ENCODE peak calls at places on chromosomes 1 and 21, in six cellular contexts. B is GM12878, T is IMR-90, C is sigmoid colon, K is heart left ventricle, L is thyroid gland. F is an unnamed sample.

GRCh38 chr1:56142301-56142700 is 437.1 kb downstream of the PLPP3 start:
- DNase-seq in L (no peak), B (no peak), T (no peak), C (no peak), K (no peak), F (no peak)

GRCh38 chr1:96400074-96400473 is 321.5 kb upstream of the PTBP2 start:
- DNase-seq in T (no peak), B (no peak), K (no peak), C (no peak), L (no peak), F (no peak)

GRCh38 chr1:198155253-198155652 is 1.5 kb upstream of the NEK7 start:
- DNase-seq in C (no peak), L (no peak), T (peak; percentile 71), B (no peak), K (no peak), F (no peak)

GRCh38 chr1:238960071-238960470 is 426.3 kb upstream of the CHRM3 start:
- DNase-seq in C (no peak), K (no peak), L (no peak), T (peak; percentile 4), B (no peak), F (no peak)

GRCh38 chr1:117632269-117633067 is 26.6 kb downstream of the TENT5C start:
- DNase-seq in C (no peak), B (no peak), L (peak; percentile 48), K (no peak), T (no peak), F (no peak)

GRCh38 chr1:15808955-15809354 is 1.5 kb upstream of the UQCRHL start:
- DNase-seq in T (no peak), L (no peak), K (no peak), B (no peak), C (no peak), F (no peak)

GRCh38 chr1:166700696-166701095 is 138.6 kb upstream of the POGK start:
- DNase-seq in C (no peak), T (no peak), K (no peak), L (no peak), B (no peak), F (no peak)

GRCh38 chr21:32861871-32862270 is 90.3 kb upstream of the PAXBP1 start:
- DNase-seq in T (no peak), B (no peak), L (no peak), K (no peak), C (no peak), F (no peak)

GRCh38 chr1:29624320-29624719 is 388.0 kb downstream of the PTPRU start:
- DNase-seq in T (no peak), C (no peak), B (no peak), L (no peak), K (no peak), F (no peak)

GRCh38 chr1:153662269-153662668 is 3.8 kb downstream of the SNAPIN start:
- DNase-seq in K (no peak), T (no peak), L (no peak), C (peak; percentile 10), B (no peak), F (no peak)

GRCh38 chr21:36688324-36688723 is 10.6 kb upstream of the SIM2 start:
- DNase-seq in C (no peak), T (no peak), K (no peak), B (no peak), L (no peak), F (no peak)

GRCh38 chr21:32727478-32727727 is 410 bp downstream of the SYNJ1 start:
- DNase-seq in K (no peak), T (no peak), C (no peak), B (no peak), L (no peak), F (no peak)

DNA sequence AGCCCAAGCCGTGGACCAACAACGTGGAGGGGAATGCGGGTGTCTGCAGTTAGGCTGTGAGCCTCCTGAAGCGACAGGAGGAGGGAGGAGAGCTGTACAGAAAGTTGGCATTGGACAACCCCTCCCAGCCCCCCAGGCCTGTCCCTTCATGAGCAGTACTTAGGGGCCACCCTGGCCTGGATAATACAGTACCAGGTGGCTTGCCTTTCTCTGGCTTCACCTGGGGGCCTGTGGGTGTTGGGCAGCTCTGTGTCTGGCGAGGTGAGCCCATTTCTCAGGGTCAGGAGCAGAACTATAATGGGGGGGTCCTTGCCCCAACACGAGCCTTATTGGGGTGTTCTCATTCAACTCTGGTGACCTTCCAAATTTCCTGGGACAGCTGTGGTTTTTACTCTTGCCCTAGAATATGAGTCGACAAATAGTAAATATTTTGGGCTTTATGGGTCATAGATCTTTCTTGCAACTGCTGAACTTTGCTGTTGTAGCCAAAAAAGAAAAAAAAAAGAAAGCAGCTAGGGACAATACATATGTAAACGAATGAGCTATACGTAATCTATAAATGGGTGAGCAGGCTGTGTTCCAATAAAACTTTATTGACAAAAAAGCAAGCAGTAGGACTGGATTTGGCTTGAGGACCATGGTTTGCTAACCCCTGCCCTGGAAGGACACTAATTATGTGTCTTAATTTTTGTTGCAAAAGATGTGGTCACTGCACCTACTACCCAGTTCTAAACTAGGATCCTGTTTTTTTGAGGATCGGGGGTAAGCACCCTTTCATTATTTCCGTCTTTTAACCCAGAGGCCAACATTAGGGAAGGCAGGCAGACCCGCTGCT is 11.4 kb downstream of the COQ8A start:
- DNase-seq in C (no peak), B (no peak), T (no peak), L (no peak), K (no peak), F (no peak)
- H3K4me1 ChIP-seq in C (peaks cover 27% of the 10 kb centered on the region), B (no peaks in the 10 kb centered on the region), T (peaks cover 6% of the 10 kb centered on the region), L (no peaks in the 10 kb centered on the region), K (peaks cover 25% of the 10 kb centered on the region), F (peaks cover 39% of the 10 kb centered on the region)

GRCh38 chr1:107523736-107524135 is 382.9 kb downstream of the NTNG1 start:
- DNase-seq in T (no peak), C (no peak), B (no peak), L (no peak), K (no peak), F (no peak)
- TF ChIP-seq POLR2A in T (no peak), C (no peak), B (no peak), L (no peak), K (no peak), F (no peak)

GRCh38 chr1:205582471-205583291 is 49.1 kb downstream of the ELK4 start:
- DNase-seq in L (peak; percentile 52), T (no peak), B (no peak), K (peak; percentile 50), C (peak; percentile 67), F (peak; percentile 13)
- H3K4me1 ChIP-seq in L (peaks cover 14% of the 10 kb centered on the region), T (peaks cover 6% of the 10 kb centered on the region), B (peaks cover 10% of the 10 kb centered on the region), K (peaks cover 11% of the 10 kb centered on the region), C (no peaks in the 10 kb centered on the region), F (peaks cover 4% of the 10 kb centered on the region)

DNA sequence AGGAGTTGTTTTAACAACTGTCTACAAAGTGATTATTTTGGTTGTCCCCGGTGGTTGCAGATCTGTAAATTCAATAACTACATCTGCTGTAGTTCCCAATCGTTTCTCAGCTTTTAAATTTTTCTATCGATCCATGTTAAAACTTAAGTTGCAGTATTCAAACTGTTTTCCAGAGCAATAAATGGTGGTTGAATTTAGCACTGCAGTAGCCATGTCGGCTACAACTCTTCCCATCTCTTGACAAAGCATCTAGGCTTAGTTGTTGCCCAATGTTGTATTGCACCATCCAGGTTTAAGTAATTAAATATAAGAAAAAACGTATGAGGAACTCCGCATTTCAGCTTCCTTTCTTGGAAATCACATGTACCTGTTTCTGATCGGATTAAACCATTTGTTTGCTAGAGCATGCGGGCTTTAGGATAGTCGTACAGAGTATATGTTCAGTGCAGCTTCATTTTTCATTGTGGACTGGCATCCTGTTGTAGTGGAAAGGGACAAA is 996 bp downstream of the CNIH4 start:
- DNase-seq in C (no peak), K (no peak), B (no peak), L (no peak), T (peak; percentile 56), F (no peak)
- TF ChIP-seq POLR2A in C (no peak), K (no peak), B (no peak), L (no peak), T (no peak), F (no peak)

GRCh38 chr1:36382669-36383068 is 3.1 kb downstream of the STK40 start:
- DNase-seq in L (no peak), C (no peak), B (no peak), T (no peak), K (no peak), F (no peak)
- H3K4me1 ChIP-seq in L (peaks cover 59% of the 10 kb centered on the region), C (peaks cover 48% of the 10 kb centered on the region), B (peaks cover 20% of the 10 kb centered on the region), T (peaks cover 13% of the 10 kb centered on the region), K (peaks cover 71% of the 10 kb centered on the region), F (peaks cover 54% of the 10 kb centered on the region)

DNA sequence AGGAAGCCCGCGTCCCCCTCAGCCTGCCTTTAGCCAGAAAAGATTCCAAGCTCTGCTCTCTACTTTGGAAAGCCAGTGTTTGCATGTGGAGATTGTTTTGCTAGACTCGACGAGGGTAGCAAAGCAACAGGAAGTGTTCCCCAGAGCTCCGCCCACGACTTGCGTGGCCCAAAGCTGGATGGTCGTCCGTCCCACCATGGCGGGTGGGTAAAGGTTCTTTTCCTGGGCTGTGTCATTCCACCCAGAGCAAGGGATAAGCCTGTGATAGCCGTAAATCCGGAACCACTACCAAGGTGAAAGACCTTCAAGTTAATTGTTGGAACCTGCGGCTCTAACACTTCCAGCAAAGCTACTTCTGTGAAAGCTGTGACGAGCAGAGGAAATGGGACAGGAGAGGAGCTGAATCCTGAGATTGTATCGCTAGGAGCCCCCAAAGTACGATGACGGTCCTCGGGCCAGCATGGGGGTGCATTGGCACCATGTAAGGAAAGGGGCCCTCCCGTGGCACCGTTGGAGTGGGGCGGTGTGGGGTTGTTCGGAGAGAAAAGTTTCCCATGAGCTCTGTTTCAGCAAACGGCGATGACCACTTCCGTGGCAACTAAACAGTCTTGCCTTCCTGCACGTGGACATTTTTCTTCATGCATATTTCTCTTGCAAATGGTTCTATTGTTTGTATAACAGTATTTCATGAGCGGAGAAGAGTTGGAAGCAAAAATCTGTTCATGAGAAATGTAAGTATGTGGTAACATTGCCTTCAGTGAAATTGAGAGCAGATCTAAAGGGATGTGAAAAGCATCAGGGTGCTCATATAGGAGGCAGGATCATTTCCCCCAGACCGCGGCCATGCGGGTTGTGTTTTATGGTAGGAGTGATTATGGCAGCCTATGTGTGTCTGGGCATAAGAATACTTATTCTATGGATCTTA is 8.3 kb downstream of the MX2 start:
- DNase-seq in B (peak; percentile 25), L (no peak), K (no peak), T (no peak), C (peak; percentile 48), F (no peak)
- TF ChIP-seq POLR2A in B (peak; percentile 4), L (no peak), K (no peak), T (no peak), C (no peak), F (no peak)

GRCh38 chr1:18632711-18633427 is 2.2 kb downstream of the PAX7 start:
- DNase-seq in T (no peak), B (no peak), C (no peak), L (peak; percentile 74), K (no peak), F (no peak)
- H3K4me1 ChIP-seq in T (no peaks in the 10 kb centered on the region), B (no peaks in the 10 kb centered on the region), C (peaks cover 14% of the 10 kb centered on the region), L (peaks cover 35% of the 10 kb centered on the region), K (no peaks in the 10 kb centered on the region), F (no peaks in the 10 kb centered on the region)